ENCODE peak calls at places on chromosome 18, in six cellular contexts. L, J, F, E, Q and Z are unnamed samples.

GRCh38 chr18:22674300-22674699 is 256.6 kb upstream of the CTAGE1 start:
- DNase-seq in L (peak), F (peak), J (no peak), Q (peak), E (peak), Z (no peak)

GRCh38 chr18:72700961-72701710 is 157.0 kb upstream of the CBLN2 start:
- DNase-seq in E (no peak), Q (no peak), F (no peak), J (no peak), L (peak), Z (no peak)

GRCh38 chr18:50649821-50650220 is 89.9 kb downstream of the MAPK4 start:
- DNase-seq in L (no peak), E (peak), F (no peak), Q (no peak), J (no peak), Z (no peak)

GRCh38 chr18:23377669-23378469 is 75.2 kb upstream of the RIOK3 start:
- DNase-seq in Q (peak), E (peak), L (peak), J (no peak), F (peak), Z (no peak)

GRCh38 chr18:73136134-73136533 is 268.3 kb upstream of the NETO1 start:
- DNase-seq in J (peak), L (no peak), E (no peak), F (no peak), Q (peak), Z (no peak)

GRCh38 chr18:8367217-8367988 is 241.8 kb upstream of the RAB12 start:
- DNase-seq in E (peak), J (peak), F (no peak), L (no peak), Q (no peak), Z (peak)

GRCh38 chr18:63979409-63979908 is 9.6 kb downstream of the SERPINB8 start:
- DNase-seq in F (no peak), Q (peak), L (peak), J (peak), E (peak), Z (no peak)

GRCh38 chr18:74796928-74797576 is 199.4 kb downstream of the ZNF407 start:
- DNase-seq in J (no peak), E (peak), F (no peak), Q (no peak), L (peak), Z (no peak)

GRCh38 chr18:76518543-76519155 is 23.6 kb upstream of the ZNF516 start:
- DNase-seq in Q (no peak), J (peak), L (no peak), E (peak), F (no peak), Z (no peak)

GRCh38 chr18:66439207-66439606 is 164.7 kb downstream of the CDH19 start:
- DNase-seq in E (no peak), Q (no peak), J (no peak), L (no peak), F (no peak), Z (no peak)